ENCODE peak calls at places on chromosomes 1 and 21, in four cellular contexts. One of them, this sample, is unnamed.

GRCh38 chr1:37020653-37021277 is 13.6 kb downstream of the GRIK3 start:
- DNase-seq in MM.1S: peak; percentile 24
- DNase-seq in AG04449: no peak
- DNase-seq in AG10803: no peak
- DNase-seq in this sample: no peak

GRCh38 chr21:34836103-34836932 is 167.5 kb downstream of the CLIC6 start:
- DNase-seq in MM.1S: no peak
- DNase-seq in AG04449: peak; percentile 98
- DNase-seq in AG10803: peak; percentile 99
- DNase-seq in this sample: no peak

GRCh38 chr1:41795205-41795762 is 123.4 kb downstream of the HIVEP3 start:
- DNase-seq in AG04449: no peak
- DNase-seq in AG10803: peak; percentile 69
- DNase-seq in MM.1S: no peak
- DNase-seq in this sample: no peak

GRCh38 chr1:196366817-196367495 is 241.3 kb downstream of the KCNT2 start:
- DNase-seq in MM.1S: no peak
- DNase-seq in AG10803: no peak
- DNase-seq in AG04449: no peak
- DNase-seq in this sample: no peak

GRCh38 chr1:3518256-3518655 is 63.8 kb downstream of the ARHGEF16 start:
- DNase-seq in MM.1S: no peak
- DNase-seq in AG10803: no peak
- DNase-seq in AG04449: no peak
- DNase-seq in this sample: no peak

GRCh38 chr1:94792876-94793605 is 27.1 kb upstream of the SLC44A3 start:
- DNase-seq in AG10803: peak; percentile 87
- DNase-seq in AG04449: no peak
- DNase-seq in MM.1S: no peak
- DNase-seq in this sample: no peak

GRCh38 chr1:30757196-30757949 is at the start of gene LAPTM5:
- DNase-seq in AG04449: no peak
- DNase-seq in AG10803: peak; percentile 79
- DNase-seq in MM.1S: peak; percentile 48
- DNase-seq in this sample: no peak

GRCh38 chr1:238223067-238223640 is 332.4 kb upstream of the ZP4 start:
- DNase-seq in AG10803: no peak
- DNase-seq in AG04449: no peak
- DNase-seq in MM.1S: no peak
- DNase-seq in this sample: no peak

GRCh38 chr1:47577310-47578025 is 139.6 kb downstream of the FOXD2 start:
- DNase-seq in AG10803: no peak
- DNase-seq in AG04449: no peak
- DNase-seq in MM.1S: no peak
- DNase-seq in this sample: no peak

GRCh38 chr1:2141025-2141424 is 53.5 kb downstream of the FAAP20 start:
- DNase-seq in AG10803: no peak
- DNase-seq in MM.1S: no peak
- DNase-seq in AG04449: no peak
- DNase-seq in this sample: no peak

GRCh38 chr1:182771187-182771984 is 18.2 kb upstream of the NPL start:
- DNase-seq in AG04449: no peak
- DNase-seq in MM.1S: no peak
- DNase-seq in AG10803: no peak
- DNase-seq in this sample: no peak
- TF ChIP-seq CTCF in AG04449: no peak
- TF ChIP-seq CTCF in MM.1S: no peak
- TF ChIP-seq CTCF in AG10803: peak; percentile 41
- TF ChIP-seq CTCF in this sample: no peak

DNA sequence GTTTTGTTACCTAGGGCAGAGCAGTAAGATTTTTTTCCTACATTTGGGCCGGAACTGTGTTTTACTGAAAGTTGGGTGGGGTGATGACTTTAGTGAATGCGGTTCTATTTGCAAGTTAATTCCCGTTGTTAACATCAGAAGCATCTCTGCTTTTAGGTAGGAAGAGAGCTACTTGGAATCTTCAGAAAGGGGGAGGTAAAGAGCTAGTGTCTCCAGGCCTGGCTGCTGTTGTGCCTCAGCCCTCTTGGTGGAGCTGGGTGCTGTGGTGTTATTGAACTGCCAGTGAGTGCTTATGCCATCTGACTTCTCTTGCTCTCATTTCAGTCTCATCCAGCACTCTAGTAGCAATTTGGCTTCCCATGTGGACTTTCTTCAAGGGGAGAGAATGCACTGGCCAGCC is 3.4 kb downstream of the KDM4A start:
- DNase-seq in AG10803: peak; percentile 40
- DNase-seq in MM.1S: peak; percentile 31
- DNase-seq in AG04449: no peak
- DNase-seq in this sample: no peak
- TF ChIP-seq CTCF in AG10803: peak; percentile 55
- TF ChIP-seq CTCF in MM.1S: peak; percentile 27
- TF ChIP-seq CTCF in AG04449: peak; percentile 32
- TF ChIP-seq CTCF in this sample: peak; percentile 17

DNA sequence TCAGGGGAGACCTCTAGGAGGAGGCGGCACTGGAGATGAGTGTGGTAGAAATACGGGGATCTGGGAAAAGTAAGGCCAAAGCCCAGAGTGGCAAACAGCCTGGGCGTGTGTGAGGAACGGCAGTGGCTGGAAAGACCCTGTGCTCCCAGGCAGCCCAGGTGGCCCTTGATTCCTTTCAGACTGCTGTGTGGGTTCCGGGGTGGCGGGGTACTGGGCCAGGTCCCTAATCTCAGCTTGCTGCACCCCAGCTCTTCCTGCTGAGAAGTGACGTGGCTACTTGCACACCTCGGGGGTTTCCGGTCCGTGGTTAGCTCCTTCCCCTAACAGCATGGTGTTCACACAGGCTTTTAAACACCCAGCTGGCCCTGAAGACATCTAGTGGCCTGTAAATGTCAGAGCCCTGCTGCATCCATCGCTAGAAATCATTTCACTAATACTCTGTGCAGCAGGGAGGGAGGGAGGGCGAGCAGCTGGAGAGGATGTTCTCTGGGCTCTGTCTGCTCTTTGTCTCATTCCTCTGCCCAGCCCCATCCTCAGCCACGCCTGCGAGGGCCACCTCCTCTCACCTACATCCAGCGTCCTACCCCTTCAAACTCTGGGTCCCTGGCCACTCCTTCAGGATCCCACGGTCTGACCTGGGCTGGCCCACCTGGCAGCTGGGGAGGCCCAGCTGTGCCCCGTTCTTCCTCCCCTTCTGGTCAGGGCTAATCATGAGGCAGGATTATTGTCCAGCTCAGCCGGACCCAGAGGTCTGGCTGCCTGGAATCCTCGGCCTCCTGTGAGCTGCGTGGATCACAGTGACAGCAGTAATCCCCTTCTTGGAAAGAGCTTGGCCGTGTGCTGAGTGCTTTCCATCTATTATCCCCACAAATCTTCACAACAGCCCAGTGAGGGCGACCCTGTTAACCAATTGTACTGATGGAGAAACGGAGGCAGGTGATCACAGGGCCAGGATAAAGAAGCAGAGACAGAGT is 7.2 kb downstream of the ZDHHC18 start:
- DNase-seq in AG04449: no peak
- DNase-seq in AG10803: no peak
- DNase-seq in MM.1S: peak; percentile 94
- DNase-seq in this sample: peak; percentile 90
- TF ChIP-seq CTCF in AG04449: no peak
- TF ChIP-seq CTCF in AG10803: no peak
- TF ChIP-seq CTCF in MM.1S: peak; percentile 52
- TF ChIP-seq CTCF in this sample: peak; percentile 15

GRCh38 chr1:162302660-162303344 is 73.9 kb downstream of the SPATA46 start:
- DNase-seq in AG04449: peak; percentile 61
- DNase-seq in MM.1S: no peak
- DNase-seq in AG10803: no peak
- DNase-seq in this sample: no peak
- TF ChIP-seq CTCF in AG04449: no peak
- TF ChIP-seq CTCF in MM.1S: no peak
- TF ChIP-seq CTCF in AG10803: no peak
- TF ChIP-seq CTCF in this sample: no peak

GRCh38 chr1:154806333-154806732 is 63.7 kb downstream of the KCNN3 start:
- DNase-seq in MM.1S: no peak
- DNase-seq in AG04449: no peak
- DNase-seq in AG10803: no peak
- DNase-seq in this sample: no peak

GRCh38 chr1:154808909-154809262 is 61.2 kb downstream of the KCNN3 start:
- DNase-seq in AG04449: no peak
- DNase-seq in AG10803: no peak
- DNase-seq in MM.1S: no peak
- DNase-seq in this sample: peak; percentile 55

GRCh38 chr1:154808261-154808908 is 61.7 kb downstream of the KCNN3 start:
- DNase-seq in AG04449: no peak
- DNase-seq in AG10803: no peak
- DNase-seq in MM.1S: no peak
- DNase-seq in this sample: no peak

GRCh38 chr1:154809436-154810413 is 60.4 kb downstream of the KCNN3 start:
- DNase-seq in AG10803: peak; percentile 32
- DNase-seq in MM.1S: no peak
- DNase-seq in AG04449: no peak
- DNase-seq in this sample: no peak

GRCh38 chr1:154807048-154807591 is 63.0 kb downstream of the KCNN3 start:
- DNase-seq in AG10803: no peak
- DNase-seq in MM.1S: peak; percentile 78
- DNase-seq in AG04449: no peak
- DNase-seq in this sample: peak; percentile 75
- TF ChIP-seq CTCF in AG10803: no peak
- TF ChIP-seq CTCF in MM.1S: peak; percentile 41
- TF ChIP-seq CTCF in AG04449: no peak
- TF ChIP-seq CTCF in this sample: no peak

DNA sequence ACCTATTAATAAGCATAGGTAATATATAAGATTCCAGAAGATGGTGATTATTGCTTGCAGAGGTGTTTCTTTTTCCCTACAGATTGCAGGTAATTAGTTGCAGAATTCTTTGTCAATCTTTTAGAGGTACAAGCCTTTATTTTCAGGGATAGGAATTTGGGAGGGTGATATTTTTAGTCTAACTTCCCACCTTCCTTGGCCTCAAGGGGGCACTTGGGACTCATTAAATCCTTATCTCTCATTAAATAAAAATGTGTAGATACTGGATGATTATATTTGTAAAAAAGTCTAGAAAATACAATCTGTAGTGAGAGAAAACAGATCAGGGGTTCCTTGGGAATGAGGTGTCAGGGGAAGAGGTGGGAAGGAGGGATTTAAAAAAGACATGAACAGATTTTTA is 179.2 kb downstream of the PATJ start:
- DNase-seq in MM.1S: no peak
- DNase-seq in AG10803: no peak
- DNase-seq in AG04449: no peak
- DNase-seq in this sample: no peak
- TF ChIP-seq CTCF in MM.1S: no peak
- TF ChIP-seq CTCF in AG10803: peak; percentile 23
- TF ChIP-seq CTCF in AG04449: no peak
- TF ChIP-seq CTCF in this sample: no peak

This sample was measured in GM20000.